ENCODE peak calls at places on chromosomes 13 and 19, in ten cellular contexts. I is breast epithelium, O is DND-41, R is body of pancreas, W is cardiac muscle cell, P is mammary epithelial cell, H is IMR-90, K is RWPE2, B is fibroblast of lung, L is K562. N is an unnamed sample. For H3K9me3, the result is how much of the 10 kb centered on the place peaks cover.

GRCh38 chr13:98451676-98452105 is 125.2 kb downstream of the STK24 start:
- DNase-seq in I (no peak), O (no peak), R (peak), W (peak), P (no peak), H (peak), K (no peak), B (peak), L (no peak), N (no peak)

GRCh38 chr13:102591988-102592781 is 4.6 kb upstream of the TPP2 start:
- DNase-seq in I (peak), O (peak), R (peak), W (peak), P (peak), H (peak), K (peak), B (peak), L (peak), N (peak)

GRCh38 chr19:10193666-10194499 is 870 bp downstream of the DNMT1 start:
- DNase-seq in I (no peak), O (no peak), R (no peak), W (peak), P (peak), H (peak), K (peak), B (peak), L (peak), N (no peak)

GRCh38 chr19:3350014-3350663 is 16.2 kb upstream of the NFIC start:
- DNase-seq in I (no peak), O (no peak), R (peak), W (peak), P (no peak), H (peak), K (no peak), B (peak), L (no peak), N (no peak)

GRCh38 chr13:39538826-39539555 is 64.0 kb downstream of the LHFPL6 start:
- DNase-seq in I (no peak), O (no peak), R (no peak), W (no peak), P (no peak), H (peak), K (no peak), B (peak), L (no peak), N (no peak)

GRCh38 chr19:46413262-46414031 is at the start of gene CCDC8:
- DNase-seq in I (peak), O (no peak), R (peak), W (peak), P (peak), H (peak), K (peak), B (peak), L (peak), N (no peak)

GRCh38 chr13:40578055-40578454 is 88.4 kb downstream of the FOXO1 start:
- DNase-seq in I (no peak), O (no peak), R (no peak), W (no peak), P (no peak), H (no peak), K (no peak), B (peak), L (no peak), N (no peak)

GRCh38 chr19:29678484-29679106 is 13.3 kb downstream of the PLEKHF1 start:
- DNase-seq in I (no peak), O (no peak), R (peak), W (no peak), P (no peak), H (no peak), K (no peak), B (peak), L (no peak), N (no peak)

GRCh38 chr19:49567722-49568454 is 12.5 kb downstream of the NOSIP start:
- DNase-seq in I (no peak), O (peak), R (no peak), W (peak), P (no peak), H (no peak), K (no peak), B (peak), L (no peak), N (no peak)

GRCh38 chr19:41646589-41647204 is 19.8 kb upstream of the CEACAM4 start:
- DNase-seq in I (no peak), O (no peak), R (peak), W (peak), P (no peak), H (no peak), K (no peak), B (no peak), L (peak), N (no peak)

GRCh38 chr13:93460005-93460404 is 233.4 kb downstream of the GPC6 start:
- DNase-seq in I (no peak), O (no peak), R (no peak), W (no peak), P (no peak), H (no peak), K (no peak), B (no peak), L (no peak), N (no peak)

GRCh38 chr13:93466502-93467036 is 240.0 kb downstream of the GPC6 start:
- DNase-seq in I (no peak), O (no peak), R (no peak), W (peak), P (no peak), H (peak), K (no peak), B (peak), L (no peak), N (no peak)

GRCh38 chr13:93462151-93462550 is 235.5 kb downstream of the GPC6 start:
- DNase-seq in I (no peak), O (no peak), R (no peak), W (no peak), P (no peak), H (no peak), K (no peak), B (no peak), L (no peak), N (no peak)
- H3K4me3 ChIP-seq in I (no peak), O (no peak), R (no peak), W (no peak), P (no peak), H (no peak), K (no peak), B (no peak), L (no peak), N (no peak)

GRCh38 chr13:21638319-21639282 is 32.3 kb upstream of the FGF9 start:
- DNase-seq in I (no peak), O (peak), R (peak), W (peak), P (peak), H (peak), K (no peak), B (peak), L (peak), N (no peak)
- TF ChIP-seq CTCF in I (peak), O (peak), R (peak), W (peak), P (peak), H (peak), K (peak), B (peak), L (peak), N (peak)

GRCh38 chr19:2217591-2217990 is 18.5 kb downstream of the PLEKHJ1 start:
- DNase-seq in I (no peak), O (no peak), R (no peak), W (no peak), P (no peak), H (no peak), K (no peak), B (no peak), L (no peak), N (no peak)
- H3K9me3 ChIP-seq in I (under half), O (under half), R (under half), W (under half), P (under half), H (under half), K (under half), B (under half), L (under half), N (under half)

GRCh38 chr19:33798701-33799111 is 2.0 kb downstream of the KCTD15 start:
- DNase-seq in I (no peak), O (no peak), R (no peak), W (peak), P (no peak), H (peak), K (no peak), B (peak), L (no peak), N (peak)

GRCh38 chr19:33799507-33799906 is 2.8 kb downstream of the KCTD15 start:
- DNase-seq in I (no peak), O (no peak), R (no peak), W (no peak), P (no peak), H (no peak), K (no peak), B (no peak), L (no peak), N (no peak)

GRCh38 chr19:33801411-33801810 is 4.7 kb downstream of the KCTD15 start:
- DNase-seq in I (no peak), O (no peak), R (no peak), W (no peak), P (no peak), H (no peak), K (no peak), B (no peak), L (no peak), N (no peak)

GRCh38 chr19:33802001-33802400 is 5.3 kb downstream of the KCTD15 start:
- DNase-seq in I (no peak), O (no peak), R (no peak), W (no peak), P (no peak), H (no peak), K (no peak), B (no peak), L (no peak), N (no peak)

DNA sequence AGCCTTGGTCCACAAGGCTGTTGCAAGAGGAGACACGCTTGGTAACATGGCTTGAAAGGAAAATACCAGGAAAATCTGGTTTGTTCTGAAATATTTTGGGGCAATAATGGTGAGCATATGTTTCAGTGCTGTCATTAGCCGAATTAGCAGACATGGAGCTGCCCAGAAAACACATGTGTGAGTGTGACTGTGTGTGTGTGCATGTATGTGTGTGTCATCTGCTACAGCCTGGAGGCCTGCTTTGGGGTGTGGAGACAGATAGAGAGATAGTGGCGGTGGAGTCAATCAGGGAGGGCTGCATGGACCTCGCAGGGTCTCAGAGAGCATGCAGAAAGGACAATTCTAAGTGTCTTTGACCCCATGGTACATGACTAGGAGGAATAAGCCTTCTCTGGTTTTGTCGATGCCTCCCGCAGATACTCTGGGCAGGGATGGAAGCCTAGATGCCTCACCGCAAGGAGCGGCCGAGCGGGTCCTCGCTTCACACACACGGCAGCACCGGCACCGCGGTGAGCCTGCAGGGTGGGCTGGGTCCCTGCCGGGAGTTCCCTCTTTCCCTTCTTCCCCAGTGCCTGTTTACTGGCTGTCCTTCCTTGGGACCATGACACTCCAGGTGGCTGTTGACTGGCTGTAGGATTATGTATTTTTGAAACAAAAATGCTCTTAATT is 3.5 kb downstream of the KCTD15 start:
- DNase-seq in I (no peak), O (no peak), R (no peak), W (no peak), P (no peak), H (no peak), K (no peak), B (no peak), L (no peak), N (no peak)
- H3K4me3 ChIP-seq in I (no peak), O (no peak), R (no peak), W (no peak), P (no peak), H (no peak), K (no peak), B (no peak), L (no peak), N (no peak)

DNA sequence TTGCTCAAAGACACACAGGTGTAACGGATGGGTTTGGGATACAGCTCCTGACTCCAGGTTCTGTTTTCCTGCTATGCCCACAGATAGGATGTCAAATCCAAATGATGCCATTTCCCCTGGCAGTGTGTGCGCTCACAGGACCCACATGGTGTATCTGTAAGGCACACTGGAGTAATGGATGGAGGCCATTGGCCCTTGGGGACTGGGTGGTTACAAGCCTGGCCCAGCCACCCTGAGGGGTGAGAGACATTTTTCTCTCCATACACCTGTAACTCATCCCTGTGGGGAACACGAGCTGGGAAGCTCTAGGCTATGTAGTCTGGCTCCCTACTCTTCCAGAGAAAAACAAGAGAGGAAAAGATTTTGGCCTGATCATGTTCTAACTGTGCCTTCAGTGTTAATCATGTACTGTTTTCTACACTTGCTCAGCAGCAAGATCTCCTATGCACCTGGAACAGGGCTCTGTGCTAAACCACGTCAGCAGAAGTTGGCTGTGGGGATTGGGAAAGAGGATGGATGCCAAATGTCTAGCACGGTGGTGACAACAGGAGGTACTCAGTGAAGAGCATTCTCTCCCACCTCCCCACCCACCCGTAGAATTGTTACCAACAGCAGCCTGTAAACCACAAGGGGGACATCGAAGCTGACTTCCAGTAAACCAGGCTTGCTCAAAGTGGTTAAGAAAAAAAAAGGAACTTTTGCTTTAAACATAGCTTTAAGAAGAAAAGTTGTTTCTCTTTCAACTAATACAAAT is 237.0 kb downstream of the LACC1 start:
- DNase-seq in I (no peak), O (peak), R (no peak), W (peak), P (no peak), H (peak), K (no peak), B (peak), L (no peak), N (no peak)
- TF ChIP-seq CTCF in I (no peak), O (peak), R (no peak), W (peak), P (no peak), H (peak), K (no peak), B (no peak), L (no peak), N (no peak)

GRCh38 chr13:28717170-28717569 is 1.6 kb downstream of the SLC46A3 start:
- DNase-seq in I (no peak), O (no peak), R (no peak), W (no peak), P (no peak), H (no peak), K (no peak), B (no peak), L (no peak), N (no peak)

GRCh38 chr13:28718538-28719226 is at the start of gene SLC46A3:
- DNase-seq in I (peak), O (peak), R (peak), W (peak), P (peak), H (peak), K (peak), B (peak), L (peak), N (peak)

GRCh38 chr13:28719656-28720055 is 886 bp upstream of the SLC46A3 start:
- DNase-seq in I (no peak), O (no peak), R (no peak), W (peak), P (peak), H (peak), K (no peak), B (peak), L (no peak), N (no peak)

GRCh38 chr13:28718186-28718537 is 608 bp downstream of the SLC46A3 start:
- DNase-seq in I (no peak), O (no peak), R (no peak), W (peak), P (no peak), H (peak), K (no peak), B (peak), L (no peak), N (no peak)

GRCh38 chr13:28719227-28719562 is 425 bp upstream of the SLC46A3 start:
- DNase-seq in I (no peak), O (no peak), R (no peak), W (no peak), P (no peak), H (no peak), K (no peak), B (peak), L (no peak), N (no peak)
- H3K9me3 ChIP-seq in I (under half), O (under half), R (under half), W (under half), P (under half), H (under half), K (under half), B (under half), L (under half), N (under half)

N was measured in WERI-Rb-1.